ENCODE peak calls at places on chromosomes 5 and 9, in nine cellular contexts. One of them, this sample, is unnamed.

GRCh38 chr9:129272348-129273025 is 94.4 kb upstream of the IER5L start:
- DNase-seq in keratinocyte: no peak
- DNase-seq in foreskin fibroblast: no peak
- DNase-seq in AG04450: no peak
- DNase-seq in gastrocnemius medialis: no peak
- DNase-seq in cardiac muscle cell: no peak
- DNase-seq in spleen: peak; percentile 53
- DNase-seq in lower leg skin: no peak
- DNase-seq in left ventricle myocardium inferior: no peak
- DNase-seq in this sample: peak; percentile 8

GRCh38 chr9:121760571-121760970 is 109.1 kb downstream of the DAB2IP start:
- DNase-seq in AG04450: no peak
- DNase-seq in left ventricle myocardium inferior: no peak
- DNase-seq in cardiac muscle cell: no peak
- DNase-seq in gastrocnemius medialis: no peak
- DNase-seq in foreskin fibroblast: no peak
- DNase-seq in keratinocyte: no peak
- DNase-seq in lower leg skin: no peak
- DNase-seq in spleen: no peak
- DNase-seq in this sample: no peak

GRCh38 chr9:82912639-82913038 is 150.3 kb downstream of the RASEF start:
- DNase-seq in left ventricle myocardium inferior: no peak
- DNase-seq in gastrocnemius medialis: no peak
- DNase-seq in AG04450: no peak
- DNase-seq in spleen: no peak
- DNase-seq in lower leg skin: no peak
- DNase-seq in cardiac muscle cell: no peak
- DNase-seq in keratinocyte: no peak
- DNase-seq in foreskin fibroblast: no peak
- DNase-seq in this sample: no peak

GRCh38 chr9:127637322-127637847 is 25.3 kb downstream of the STXBP1 start:
- DNase-seq in AG04450: peak; percentile 56
- DNase-seq in gastrocnemius medialis: no peak
- DNase-seq in cardiac muscle cell: no peak
- DNase-seq in left ventricle myocardium inferior: no peak
- DNase-seq in foreskin fibroblast: peak; percentile 85
- DNase-seq in lower leg skin: no peak
- DNase-seq in keratinocyte: no peak
- DNase-seq in spleen: no peak
- DNase-seq in this sample: no peak

GRCh38 chr9:89623925-89624420 is 19.2 kb downstream of the GADD45G start:
- DNase-seq in lower leg skin: no peak
- DNase-seq in left ventricle myocardium inferior: peak; percentile 44
- DNase-seq in foreskin fibroblast: no peak
- DNase-seq in spleen: no peak
- DNase-seq in keratinocyte: no peak
- DNase-seq in gastrocnemius medialis: peak; percentile 72
- DNase-seq in AG04450: no peak
- DNase-seq in cardiac muscle cell: no peak
- DNase-seq in this sample: no peak

GRCh38 chr9:117149996-117150395 is 264.9 kb downstream of the ASTN2 start:
- DNase-seq in left ventricle myocardium inferior: no peak
- DNase-seq in spleen: no peak
- DNase-seq in keratinocyte: no peak
- DNase-seq in AG04450: no peak
- DNase-seq in lower leg skin: no peak
- DNase-seq in gastrocnemius medialis: no peak
- DNase-seq in cardiac muscle cell: no peak
- DNase-seq in foreskin fibroblast: no peak
- DNase-seq in this sample: no peak

GRCh38 chr5:138927539-138927938 is 52.4 kb upstream of the LRRTM2 start:
- DNase-seq in gastrocnemius medialis: no peak
- DNase-seq in left ventricle myocardium inferior: no peak
- DNase-seq in cardiac muscle cell: no peak
- DNase-seq in keratinocyte: no peak
- DNase-seq in lower leg skin: no peak
- DNase-seq in spleen: no peak
- DNase-seq in AG04450: no peak
- DNase-seq in foreskin fibroblast: no peak
- DNase-seq in this sample: no peak

GRCh38 chr5:16350816-16351215 is 114.8 kb downstream of the ZNF622 start:
- DNase-seq in AG04450: no peak
- DNase-seq in spleen: no peak
- DNase-seq in foreskin fibroblast: no peak
- DNase-seq in cardiac muscle cell: no peak
- DNase-seq in left ventricle myocardium inferior: no peak
- DNase-seq in lower leg skin: no peak
- DNase-seq in gastrocnemius medialis: no peak
- DNase-seq in keratinocyte: no peak
- DNase-seq in this sample: no peak

GRCh38 chr5:174877987-174878386 is 153.6 kb downstream of the MSX2 start:
- DNase-seq in foreskin fibroblast: no peak
- DNase-seq in gastrocnemius medialis: no peak
- DNase-seq in keratinocyte: no peak
- DNase-seq in lower leg skin: no peak
- DNase-seq in AG04450: no peak
- DNase-seq in spleen: no peak
- DNase-seq in cardiac muscle cell: peak; percentile 35
- DNase-seq in left ventricle myocardium inferior: no peak
- DNase-seq in this sample: no peak

GRCh38 chr5:1038417-1039209 is 30.0 kb downstream of the NKD2 start:
- DNase-seq in foreskin fibroblast: no peak
- DNase-seq in keratinocyte: no peak
- DNase-seq in gastrocnemius medialis: no peak
- DNase-seq in lower leg skin: no peak
- DNase-seq in cardiac muscle cell: no peak
- DNase-seq in AG04450: no peak
- DNase-seq in spleen: no peak
- DNase-seq in left ventricle myocardium inferior: peak; percentile 7
- DNase-seq in this sample: peak; percentile 42

GRCh38 chr9:34983209-34983608 is 6.3 kb upstream of the DNAJB5 start:
- DNase-seq in foreskin fibroblast: no peak
- DNase-seq in lower leg skin: no peak
- DNase-seq in left ventricle myocardium inferior: no peak
- DNase-seq in spleen: peak; percentile 75
- DNase-seq in cardiac muscle cell: no peak
- DNase-seq in gastrocnemius medialis: no peak
- DNase-seq in AG04450: no peak
- DNase-seq in keratinocyte: no peak
- DNase-seq in this sample: no peak

GRCh38 chr5:173486355-173486754 is 130.1 kb downstream of the BOD1 start:
- DNase-seq in gastrocnemius medialis: no peak
- DNase-seq in keratinocyte: no peak
- DNase-seq in foreskin fibroblast: peak; percentile 29
- DNase-seq in AG04450: no peak
- DNase-seq in lower leg skin: no peak
- DNase-seq in cardiac muscle cell: no peak
- DNase-seq in spleen: no peak
- DNase-seq in left ventricle myocardium inferior: no peak
- DNase-seq in this sample: no peak

GRCh38 chr5:93307557-93307956 is 273.5 kb downstream of the NR2F1-AS1 start:
- DNase-seq in left ventricle myocardium inferior: no peak
- DNase-seq in gastrocnemius medialis: no peak
- DNase-seq in AG04450: no peak
- DNase-seq in lower leg skin: no peak
- DNase-seq in cardiac muscle cell: no peak
- DNase-seq in keratinocyte: no peak
- DNase-seq in spleen: no peak
- DNase-seq in foreskin fibroblast: peak; percentile 50
- DNase-seq in this sample: no peak

GRCh38 chr5:143569213-143569663 is 165.8 kb upstream of the NR3C1 start:
- DNase-seq in foreskin fibroblast: no peak
- DNase-seq in gastrocnemius medialis: no peak
- DNase-seq in AG04450: no peak
- DNase-seq in lower leg skin: no peak
- DNase-seq in cardiac muscle cell: no peak
- DNase-seq in spleen: no peak
- DNase-seq in left ventricle myocardium inferior: no peak
- DNase-seq in keratinocyte: no peak
- DNase-seq in this sample: no peak

GRCh38 chr5:132013006-132013689 is 1.7 kb upstream of the ACSL6 start:
- DNase-seq in spleen: peak; percentile 57
- DNase-seq in left ventricle myocardium inferior: no peak
- DNase-seq in lower leg skin: no peak
- DNase-seq in cardiac muscle cell: no peak
- DNase-seq in gastrocnemius medialis: peak; percentile 65
- DNase-seq in AG04450: no peak
- DNase-seq in foreskin fibroblast: no peak
- DNase-seq in keratinocyte: no peak
- DNase-seq in this sample: peak; percentile 38

GRCh38 chr5:12095808-12096281 is 191.6 kb upstream of the CTNND2 start:
- DNase-seq in AG04450: no peak
- DNase-seq in spleen: no peak
- DNase-seq in keratinocyte: no peak
- DNase-seq in foreskin fibroblast: no peak
- DNase-seq in left ventricle myocardium inferior: no peak
- DNase-seq in cardiac muscle cell: no peak
- DNase-seq in lower leg skin: no peak
- DNase-seq in gastrocnemius medialis: no peak
- DNase-seq in this sample: no peak

GRCh38 chr9:114156658-114157421 is 1.5 kb downstream of the COL27A1 start:
- DNase-seq in spleen: no peak
- DNase-seq in left ventricle myocardium inferior: peak; percentile 62
- DNase-seq in foreskin fibroblast: peak; percentile 94
- DNase-seq in gastrocnemius medialis: no peak
- DNase-seq in AG04450: peak; percentile 68
- DNase-seq in keratinocyte: no peak
- DNase-seq in lower leg skin: peak; percentile 43
- DNase-seq in cardiac muscle cell: peak; percentile 75
- DNase-seq in this sample: peak; percentile 69

GRCh38 chr5:176391479-176391878 is 2.9 kb downstream of the HIGD2A start:
- DNase-seq in left ventricle myocardium inferior: no peak
- DNase-seq in keratinocyte: no peak
- DNase-seq in gastrocnemius medialis: no peak
- DNase-seq in lower leg skin: no peak
- DNase-seq in spleen: peak; percentile 30
- DNase-seq in AG04450: no peak
- DNase-seq in foreskin fibroblast: no peak
- DNase-seq in cardiac muscle cell: no peak
- DNase-seq in this sample: no peak

GRCh38 chr5:53233653-53234405 is 124.3 kb upstream of the MOCS2 start:
- DNase-seq in foreskin fibroblast: no peak
- DNase-seq in lower leg skin: no peak
- DNase-seq in spleen: no peak
- DNase-seq in cardiac muscle cell: no peak
- DNase-seq in keratinocyte: no peak
- DNase-seq in AG04450: no peak
- DNase-seq in left ventricle myocardium inferior: no peak
- DNase-seq in gastrocnemius medialis: no peak
- DNase-seq in this sample: no peak

GRCh38 chr5:180785151-180785781 is 17.3 kb downstream of the MGAT1 start:
- DNase-seq in gastrocnemius medialis: no peak
- DNase-seq in keratinocyte: no peak
- DNase-seq in left ventricle myocardium inferior: no peak
- DNase-seq in foreskin fibroblast: peak; percentile 81
- DNase-seq in cardiac muscle cell: no peak
- DNase-seq in AG04450: peak; percentile 55
- DNase-seq in spleen: peak; percentile 75
- DNase-seq in lower leg skin: peak; percentile 16
- DNase-seq in this sample: no peak

GRCh38 chr9:131880828-131881227 is 141.0 kb upstream of the RAPGEF1 start:
- DNase-seq in gastrocnemius medialis: no peak
- DNase-seq in cardiac muscle cell: no peak
- DNase-seq in spleen: no peak
- DNase-seq in keratinocyte: no peak
- DNase-seq in lower leg skin: no peak
- DNase-seq in left ventricle myocardium inferior: no peak
- DNase-seq in AG04450: no peak
- DNase-seq in foreskin fibroblast: no peak
- DNase-seq in this sample: no peak
- H3K4me3 ChIP-seq in gastrocnemius medialis: no peak overlapping the region
- H3K4me3 ChIP-seq in cardiac muscle cell: no peak overlapping the region
- H3K4me3 ChIP-seq in spleen: no peak overlapping the region
- H3K4me3 ChIP-seq in keratinocyte: no peak overlapping the region
- H3K4me3 ChIP-seq in lower leg skin: no peak overlapping the region
- H3K4me3 ChIP-seq in left ventricle myocardium inferior: no peak overlapping the region
- H3K4me3 ChIP-seq in AG04450: no peak overlapping the region
- H3K4me3 ChIP-seq in foreskin fibroblast: no peak overlapping the region
- H3K4me3 ChIP-seq in this sample: no peak overlapping the region

GRCh38 chr5:44388504-44389409 is 463 bp downstream of the FGF10 start:
- DNase-seq in cardiac muscle cell: peak; percentile 71
- DNase-seq in foreskin fibroblast: peak; percentile 51
- DNase-seq in gastrocnemius medialis: no peak
- DNase-seq in keratinocyte: no peak
- DNase-seq in AG04450: no peak
- DNase-seq in spleen: no peak
- DNase-seq in lower leg skin: no peak
- DNase-seq in left ventricle myocardium inferior: peak; percentile 14
- DNase-seq in this sample: no peak
- H3K4me3 ChIP-seq in cardiac muscle cell: peak overlapping the region; percentile 64
- H3K4me3 ChIP-seq in foreskin fibroblast: peak overlapping the region; percentile 29
- H3K4me3 ChIP-seq in gastrocnemius medialis: peak overlapping the region; percentile 50
- H3K4me3 ChIP-seq in keratinocyte: peak overlapping the region; percentile 40
- H3K4me3 ChIP-seq in AG04450: peak overlapping the region; percentile 51
- H3K4me3 ChIP-seq in spleen: peak overlapping the region; percentile 11
- H3K4me3 ChIP-seq in lower leg skin: peak overlapping the region; percentile 13
- H3K4me3 ChIP-seq in left ventricle myocardium inferior: peak overlapping the region; percentile 64
- H3K4me3 ChIP-seq in this sample: peak overlapping the region; percentile 52

DNA sequence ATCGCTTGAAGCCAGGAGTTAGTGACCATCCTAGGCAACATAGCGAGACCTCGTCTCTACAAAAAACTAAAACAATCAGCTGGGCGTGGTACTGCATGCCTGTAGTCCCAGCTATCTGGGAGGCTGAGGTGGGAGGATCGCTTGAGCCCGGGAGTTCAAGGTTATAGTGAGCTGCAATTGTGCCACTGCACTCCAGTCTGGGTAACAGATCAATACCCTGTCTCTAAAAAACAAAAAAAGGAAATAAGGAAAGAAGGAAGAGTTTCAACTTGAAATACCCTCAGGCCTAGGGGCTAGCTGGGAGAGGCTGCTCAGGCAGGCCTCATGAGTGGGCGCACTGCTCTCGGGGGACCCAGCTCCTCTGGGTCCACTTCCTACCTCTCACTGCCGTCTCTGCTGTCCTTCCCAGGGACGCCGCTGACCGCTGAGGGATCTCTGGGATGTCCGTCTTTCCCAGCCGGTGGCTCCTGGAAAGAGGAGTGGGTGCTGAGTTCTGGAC is 56.4 kb downstream of the PRRT1B start:
- DNase-seq in gastrocnemius medialis: no peak
- DNase-seq in spleen: no peak
- DNase-seq in AG04450: no peak
- DNase-seq in lower leg skin: no peak
- DNase-seq in cardiac muscle cell: no peak
- DNase-seq in keratinocyte: no peak
- DNase-seq in foreskin fibroblast: no peak
- DNase-seq in left ventricle myocardium inferior: no peak
- DNase-seq in this sample: no peak
- H3K4me3 ChIP-seq in gastrocnemius medialis: no peak overlapping the region
- H3K4me3 ChIP-seq in spleen: no peak overlapping the region
- H3K4me3 ChIP-seq in AG04450: no peak overlapping the region
- H3K4me3 ChIP-seq in lower leg skin: no peak overlapping the region
- H3K4me3 ChIP-seq in cardiac muscle cell: no peak overlapping the region
- H3K4me3 ChIP-seq in keratinocyte: no peak overlapping the region
- H3K4me3 ChIP-seq in foreskin fibroblast: no peak overlapping the region
- H3K4me3 ChIP-seq in left ventricle myocardium inferior: no peak overlapping the region
- H3K4me3 ChIP-seq in this sample: no peak overlapping the region

DNA sequence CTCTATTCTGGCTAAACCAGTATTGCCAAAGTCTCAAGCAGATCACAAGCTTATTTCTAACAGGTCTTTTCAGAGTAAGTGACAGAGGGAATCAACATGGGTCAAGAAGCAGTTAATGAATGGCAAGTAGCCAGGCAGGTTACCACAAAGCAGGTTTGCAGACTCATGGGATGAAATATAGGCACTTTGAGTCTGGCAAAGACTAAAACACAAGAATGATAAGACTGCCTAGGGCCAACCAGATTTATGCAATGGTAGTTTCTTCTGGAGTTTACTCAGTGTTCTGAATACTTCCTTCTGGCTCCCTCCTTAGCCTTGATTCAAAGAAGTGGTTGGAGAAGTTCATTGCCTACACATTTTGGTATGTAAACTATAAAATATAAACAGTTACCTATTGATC is 3.6 kb downstream of the HMGCS1 start:
- DNase-seq in gastrocnemius medialis: no peak
- DNase-seq in cardiac muscle cell: no peak
- DNase-seq in spleen: no peak
- DNase-seq in lower leg skin: no peak
- DNase-seq in AG04450: no peak
- DNase-seq in left ventricle myocardium inferior: no peak
- DNase-seq in foreskin fibroblast: no peak
- DNase-seq in keratinocyte: no peak
- DNase-seq in this sample: no peak
- H3K4me3 ChIP-seq in gastrocnemius medialis: no peak overlapping the region
- H3K4me3 ChIP-seq in cardiac muscle cell: no peak overlapping the region
- H3K4me3 ChIP-seq in spleen: no peak overlapping the region
- H3K4me3 ChIP-seq in lower leg skin: no peak overlapping the region
- H3K4me3 ChIP-seq in AG04450: no peak overlapping the region
- H3K4me3 ChIP-seq in left ventricle myocardium inferior: no peak overlapping the region
- H3K4me3 ChIP-seq in foreskin fibroblast: peak overlapping the region; percentile 7
- H3K4me3 ChIP-seq in keratinocyte: peak overlapping the region; percentile 98
- H3K4me3 ChIP-seq in this sample: no peak overlapping the region